ENCODE peak calls at places on chromosomes 4 and X, in ten cellular contexts. M is AG09319, W is heart left ventricle, P is fibroblast of lung, D is HFFc6, L is nephron progenitor cell, H is colonic mucosa, U is AG04449, Z is dorsolateral prefrontal cortex, E is Calu3. O is an unnamed sample.

GRCh38 chr4:164358400-164358799 is 395.5 kb upstream of the SMIM31 start:
- DNase-seq in M (no peak), W (no peak), P (no peak), D (no peak), L (no peak), H (no peak), U (no peak), Z (no peak), E (no peak), O (no peak)

GRCh38 chrX:11531226-11531625 is 134.5 kb downstream of the ARHGAP6 start:
- DNase-seq in M (no peak), W (no peak), P (peak), D (no peak), L (no peak), H (no peak), U (no peak), Z (no peak), E (no peak), O (no peak)

GRCh38 chr4:83282049-83282535 is 2.5 kb downstream of the COQ2 start:
- DNase-seq in M (no peak), W (no peak), P (peak), D (peak), L (peak), H (peak), U (no peak), Z (no peak), E (peak), O (peak)

GRCh38 chr4:25184056-25184455 is 23.8 kb upstream of the SEPSECS start:
- DNase-seq in M (no peak), W (no peak), P (no peak), D (no peak), L (no peak), H (no peak), U (no peak), Z (no peak), E (no peak), O (no peak)

GRCh38 chr4:113835005-113835404 is 73.5 kb upstream of the CAMK2D start:
- DNase-seq in M (no peak), W (no peak), P (peak), D (peak), L (no peak), H (no peak), U (no peak), Z (no peak), E (no peak), O (no peak)

GRCh38 chrX:34612036-34612435 is 45.0 kb downstream of the TMEM47 start:
- DNase-seq in M (no peak), W (no peak), P (peak), D (no peak), L (no peak), H (no peak), U (no peak), Z (no peak), E (no peak), O (no peak)

GRCh38 chr4:16457944-16458343 is 231.7 kb upstream of the TAPT1 start:
- DNase-seq in M (no peak), W (peak), P (no peak), D (peak), L (no peak), H (no peak), U (no peak), Z (no peak), E (no peak), O (no peak)

GRCh38 chrX:153773218-153773611 is 7.6 kb upstream of the SRPK3 start:
- DNase-seq in M (no peak), W (no peak), P (no peak), D (no peak), L (no peak), H (no peak), U (no peak), Z (no peak), E (no peak), O (no peak)

GRCh38 chrX:118220509-118220908 is 103.9 kb upstream of the KLHL13 start:
- DNase-seq in M (no peak), W (no peak), P (no peak), D (no peak), L (no peak), H (no peak), U (no peak), Z (no peak), E (no peak), O (no peak)

GRCh38 chr4:182143822-182144620 is 99.2 kb upstream of the TENM3 start:
- DNase-seq in M (peak), W (no peak), P (peak), D (peak), L (peak), H (no peak), U (peak), Z (no peak), E (peak), O (peak)

GRCh38 chrX:71514367-71515038 is 18.4 kb upstream of the OGT start:
- DNase-seq in M (no peak), W (no peak), P (no peak), D (no peak), L (no peak), H (no peak), U (no peak), Z (no peak), E (no peak), O (no peak)

GRCh38 chr4:69546121-69546520 is 50.4 kb upstream of the UGT2B4 start:
- DNase-seq in M (no peak), W (no peak), P (peak), D (no peak), L (no peak), H (no peak), U (no peak), Z (no peak), E (no peak), O (no peak)
- TF ChIP-seq CTCF in M (no peak), W (no peak), P (no peak), D (no peak), L (no peak), H (no peak), U (no peak), Z (no peak), E (no peak), O (no peak)

GRCh38 chrX:119507206-119507605 is 39.0 kb downstream of the SLC25A5 start:
- DNase-seq in M (no peak), W (no peak), P (no peak), D (no peak), L (no peak), H (no peak), U (no peak), Z (no peak), E (no peak), O (no peak)

GRCh38 chrX:119516157-119516702 is 48.0 kb downstream of the SLC25A5 start:
- DNase-seq in M (peak), W (no peak), P (peak), D (peak), L (peak), H (peak), U (no peak), Z (no peak), E (peak), O (no peak)

GRCh38 chrX:119512145-119512800 is 44.0 kb downstream of the SLC25A5 start:
- DNase-seq in M (peak), W (no peak), P (peak), D (peak), L (peak), H (peak), U (no peak), Z (no peak), E (peak), O (peak)
- TF ChIP-seq CTCF in M (peak), W (peak), P (peak), D (peak), L (peak), H (peak), U (peak), Z (peak), E (peak), O (peak)

GRCh38 chr4:4677825-4678522 is 136.1 kb upstream of the STX18 start:
- DNase-seq in M (peak), W (no peak), P (peak), D (peak), L (peak), H (no peak), U (no peak), Z (no peak), E (no peak), O (no peak)
- TF ChIP-seq CTCF in M (peak), W (peak), P (peak), D (peak), L (peak), H (peak), U (peak), Z (peak), E (no peak), O (peak)

GRCh38 chrX:1355800-1356148 is 19.2 kb downstream of the IL3RA start:
- DNase-seq in M (no peak), W (no peak), P (no peak), D (no peak), L (no peak), H (no peak), U (no peak), Z (no peak), E (no peak), O (no peak)
- TF ChIP-seq CTCF in M (no peak), W (no peak), P (no peak), D (no peak), L (no peak), H (no peak), U (no peak), Z (no peak), E (no peak), O (no peak)

GRCh38 chr4:23900636-23901035 is 10.8 kb upstream of the PPARGC1A start:
- DNase-seq in M (no peak), W (no peak), P (no peak), D (no peak), L (no peak), H (no peak), U (no peak), Z (no peak), E (no peak), O (no peak)

GRCh38 chr4:23899565-23899964 is 9.7 kb upstream of the PPARGC1A start:
- DNase-seq in M (no peak), W (no peak), P (no peak), D (no peak), L (no peak), H (no peak), U (no peak), Z (no peak), E (no peak), O (no peak)

GRCh38 chr4:23903859-23904438 is 14.1 kb upstream of the PPARGC1A start:
- DNase-seq in M (no peak), W (no peak), P (no peak), D (no peak), L (no peak), H (no peak), U (no peak), Z (no peak), E (no peak), O (no peak)

GRCh38 chr4:23904639-23905061 is 14.8 kb upstream of the PPARGC1A start:
- DNase-seq in M (no peak), W (no peak), P (no peak), D (no peak), L (no peak), H (no peak), U (no peak), Z (peak), E (no peak), O (no peak)

DNA sequence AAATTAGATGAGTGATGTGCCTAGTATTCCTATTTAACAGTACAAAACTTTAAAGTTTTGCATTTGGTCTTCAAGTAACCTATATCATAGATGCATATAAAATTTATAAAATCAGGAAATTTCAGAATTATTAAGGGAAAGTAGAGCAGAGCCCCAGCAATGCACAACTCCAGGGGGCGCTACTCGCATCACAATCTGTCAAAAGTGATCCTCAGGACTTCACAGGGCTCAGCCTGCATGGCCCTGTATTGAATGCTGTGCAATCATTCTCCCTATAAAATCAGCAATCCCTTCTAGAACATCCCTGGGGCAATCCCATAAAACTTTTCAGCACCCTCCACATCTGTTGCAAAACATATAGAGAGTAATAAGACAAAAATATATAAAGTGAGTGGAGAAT is 12.4 kb upstream of the PPARGC1A start:
- DNase-seq in M (no peak), W (no peak), P (no peak), D (no peak), L (no peak), H (no peak), U (no peak), Z (no peak), E (no peak), O (no peak)
- TF ChIP-seq CTCF in M (no peak), W (no peak), P (no peak), D (no peak), L (no peak), H (no peak), U (no peak), Z (no peak), E (no peak), O (no peak)

GRCh38 chr4:85825937-85826678 is 351.2 kb downstream of the ARHGAP24 start:
- DNase-seq in M (peak), W (no peak), P (peak), D (peak), L (peak), H (peak), U (no peak), Z (no peak), E (peak), O (peak)
- TF ChIP-seq CTCF in M (peak), W (no peak), P (peak), D (peak), L (no peak), H (no peak), U (peak), Z (peak), E (no peak), O (peak)

GRCh38 chrX:39652336-39652735 is 445.4 kb downstream of the BCOR start:
- DNase-seq in M (no peak), W (no peak), P (peak), D (no peak), L (no peak), H (peak), U (no peak), Z (no peak), E (peak), O (no peak)
- TF ChIP-seq CTCF in M (peak), W (peak), P (peak), D (peak), L (no peak), H (no peak), U (peak), Z (peak), E (peak), O (peak)

GRCh38 chrX:115948018-115948923 is 222.3 kb upstream of the AGTR2 start:
- DNase-seq in M (no peak), W (no peak), P (no peak), D (no peak), L (no peak), H (peak), U (no peak), Z (no peak), E (no peak), O (no peak)

GRCh38 chrX:115949900-115950822 is 220.4 kb upstream of the AGTR2 start:
- DNase-seq in M (no peak), W (no peak), P (no peak), D (no peak), L (no peak), H (no peak), U (no peak), Z (peak), E (no peak), O (no peak)

GRCh38 chrX:115957862-115958490 is 212.6 kb upstream of the AGTR2 start:
- DNase-seq in M (no peak), W (no peak), P (no peak), D (no peak), L (no peak), H (no peak), U (no peak), Z (no peak), E (no peak), O (no peak)

DNA sequence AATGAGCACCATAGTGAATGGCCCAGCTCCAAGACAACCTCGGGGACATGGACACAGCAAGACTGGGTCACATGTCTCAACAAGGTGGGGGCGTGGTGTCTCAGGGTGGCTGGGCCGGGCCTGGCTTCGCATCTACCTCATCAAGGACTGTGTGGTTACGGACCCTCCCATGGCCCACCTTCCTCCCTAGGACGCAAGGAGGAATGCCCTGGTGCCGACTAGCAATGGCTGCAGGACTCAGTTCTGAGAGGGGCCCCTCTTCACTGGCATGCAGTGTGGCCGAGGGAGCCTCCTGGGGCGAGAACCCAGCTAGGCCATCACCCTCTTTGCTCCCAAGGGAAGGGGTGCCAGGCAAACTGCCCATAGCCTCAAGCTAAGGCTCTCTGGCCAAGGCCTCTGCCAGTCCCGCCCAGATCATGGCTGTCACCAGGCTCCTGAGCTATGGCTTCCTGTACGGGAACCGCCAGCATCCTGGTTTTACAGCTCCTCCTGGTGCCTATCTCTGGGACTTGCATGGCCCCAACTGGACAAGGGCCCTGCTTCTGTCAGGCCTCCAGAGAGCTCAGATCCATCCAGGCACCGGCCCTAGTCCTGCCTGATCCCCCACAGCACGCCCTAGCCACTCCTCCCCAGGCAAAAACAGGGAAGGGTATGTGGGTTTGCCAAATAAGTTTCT is 218.0 kb upstream of the AGTR2 start:
- DNase-seq in M (no peak), W (no peak), P (no peak), D (no peak), L (no peak), H (no peak), U (no peak), Z (peak), E (no peak), O (no peak)
- TF ChIP-seq CTCF in M (no peak), W (no peak), P (no peak), D (no peak), L (no peak), H (no peak), U (no peak), Z (peak), E (no peak), O (no peak)

GRCh38 chrX:126137899-126138298 is 28.2 kb downstream of the DCAF12L2 start:
- DNase-seq in M (no peak), W (no peak), P (no peak), D (no peak), L (no peak), H (no peak), U (no peak), Z (no peak), E (no peak), O (no peak)
- TF ChIP-seq CTCF in M (no peak), W (no peak), P (no peak), D (no peak), L (peak), H (no peak), U (no peak), Z (no peak), E (no peak), O (peak)

O was measured in progenitor cell of endocrine pancreas.